ENCODE peak calls at places on chromosome 16, in four cellular contexts. P, V, D and E are unnamed samples.

GRCh38 chr16:83913234-83913633 is 14.3 kb downstream of the MLYCD start:
- DNase-seq in D (no peak), P (no peak), V (no peak), E (no peak)

GRCh38 chr16:70782237-70782636 is 18.7 kb downstream of the VAC14 start:
- DNase-seq in V (no peak), D (no peak), P (no peak), E (no peak)

GRCh38 chr16:20114356-20114755 is 40.7 kb upstream of the GPR139 start:
- DNase-seq in V (peak; percentile 0), D (no peak), P (no peak), E (no peak)

GRCh38 chr16:26983426-26983825 is 83.3 kb upstream of the C16orf82 start:
- DNase-seq in D (no peak), V (no peak), P (peak; percentile 29), E (no peak)

GRCh38 chr16:55499951-55500350 is 8.9 kb upstream of the LPCAT2 start:
- DNase-seq in D (peak; percentile 69), P (peak; percentile 84), V (no peak), E (no peak)

GRCh38 chr16:78461496-78461938 is 362.1 kb downstream of the WWOX start:
- DNase-seq in P (no peak), V (no peak), D (peak; percentile 8), E (no peak)

GRCh38 chr16:81564368-81565060 is 119.9 kb downstream of the CMIP start:
- DNase-seq in P (no peak), D (no peak), V (peak; percentile 9), E (no peak)

GRCh38 chr16:69326172-69326873 is 4.1 kb downstream of the PDF start:
- DNase-seq in D (no peak), P (no peak), V (no peak), E (no peak)

GRCh38 chr16:69131167-69131748 is 1.1 kb downstream of the CHTF8 start:
- DNase-seq in D (peak; percentile 88), V (no peak), P (peak; percentile 52), E (peak; percentile 6)

GRCh38 chr16:4506450-4506849 is 30.3 kb downstream of the HMOX2 start:
- DNase-seq in V (peak; percentile 51), P (peak; percentile 76), D (peak; percentile 81), E (no peak)

GRCh38 chr16:85010931-85011845 is at the start of gene ZDHHC7:
- DNase-seq in V (peak; percentile 80), P (peak; percentile 91), D (peak; percentile 94), E (peak; percentile 75)

GRCh38 chr16:56389554-56389953 is 35.8 kb downstream of the AMFR start:
- DNase-seq in V (no peak), P (peak; percentile 88), D (no peak), E (no peak)

GRCh38 chr16:57600048-57600835 is 28.2 kb upstream of the ADGRG1 start:
- DNase-seq in V (peak; percentile 21), P (peak; percentile 53), D (peak; percentile 56), E (no peak)

GRCh38 chr16:49282690-49283375 is 1.2 kb upstream of the CBLN1 start:
- DNase-seq in V (no peak), D (no peak), P (no peak), E (no peak)

GRCh38 chr16:27179500-27180072 is 23.7 kb upstream of the KDM8 start:
- DNase-seq in D (peak; percentile 86), V (peak; percentile 8), P (peak; percentile 80), E (peak; percentile 37)

GRCh38 chr16:23597003-23597756 is 1.1 kb upstream of the NDUFAB1 start:
- DNase-seq in P (no peak), V (no peak), D (peak; percentile 76), E (no peak)

GRCh38 chr16:19196871-19197270 is 28.8 kb downstream of the SYT17 start:
- DNase-seq in V (no peak), P (no peak), D (no peak), E (peak; percentile 21)

GRCh38 chr16:54654429-54654828 is 276.2 kb upstream of the IRX5 start:
- DNase-seq in P (no peak), D (no peak), V (no peak), E (no peak)

GRCh38 chr16:12079411-12079965 is 103.0 kb downstream of the SNX29 start:
- DNase-seq in V (no peak), D (no peak), P (no peak), E (no peak)

GRCh38 chr16:1701216-1701878 is 4.6 kb upstream of the MAPK8IP3 start:
- DNase-seq in V (no peak), D (no peak), P (no peak), E (no peak)

GRCh38 chr16:9567674-9568073 is 476.2 kb downstream of the HAPSTR1 start:
- DNase-seq in V (no peak), P (no peak), D (no peak), E (no peak)

GRCh38 chr16:554640-555413 is 5.4 kb upstream of the PRR35 start:
- DNase-seq in V (no peak), P (no peak), D (no peak), E (no peak)

GRCh38 chr16:67022531-67023214 is 6.3 kb upstream of the CBFB start:
- DNase-seq in P (no peak), D (no peak), V (no peak), E (no peak)

GRCh38 chr16:27291106-27291505 is 22.5 kb upstream of the NSMCE1 start:
- DNase-seq in P (no peak), V (no peak), D (no peak), E (no peak)

GRCh38 chr16:2147378-2147777 is 1.0 kb upstream of the RAB26 start:
- DNase-seq in P (no peak), D (no peak), V (no peak), E (no peak)

GRCh38 chr16:89198417-89199240 is 1.7 kb downstream of the SLC22A31 start:
- DNase-seq in D (no peak), P (no peak), V (no peak), E (no peak)

GRCh38 chr16:85072947-85073346 is 39.3 kb downstream of the CIBAR2 start:
- DNase-seq in D (no peak), V (no peak), P (peak; percentile 83), E (no peak)

GRCh38 chr16:1823821-1824220 is 2.8 kb downstream of the HAGH start:
- DNase-seq in P (peak; percentile 57), D (peak; percentile 83), V (peak; percentile 3), E (no peak)

GRCh38 chr16:66910175-66910940 is 8.3 kb downstream of the CDH16 start:
- DNase-seq in V (no peak), P (no peak), D (no peak), E (no peak)

GRCh38 chr16:2084688-2085625 is 37.2 kb downstream of the TSC2 start:
- DNase-seq in D (no peak), P (no peak), V (no peak), E (no peak)

GRCh38 chr16:86531641-86532525 is 21.6 kb downstream of the FOXF1 start:
- DNase-seq in P (no peak), V (no peak), D (no peak), E (no peak)

GRCh38 chr16:89600427-89600826 is 13.0 kb upstream of the DPEP1 start:
- DNase-seq in V (no peak), P (no peak), D (no peak), E (no peak)